ENCODE peak calls at places on chromosomes 12 and 14, in ten cellular contexts. T is H9, Z is pancreas, D is heart right ventricle, W is mesenchymal stem cell, V is psoas muscle, U is neuronal stem cell, X is MM.1S, I is PC-9, S is ascending aorta. A is an unnamed sample. For H3K4me1, the result is how much of the 10 kb centered on the place peaks cover.

GRCh38 chr14:101072531-101072930 is 169.0 kb upstream of the RTL1 start:
- DNase-seq in X (no peak), S (peak), I (no peak), Z (peak), V (no peak), W (peak), T (peak), U (no peak), D (no peak), A (peak)

GRCh38 chr12:113186033-113186365 is 478 bp downstream of the RITA1 start:
- DNase-seq in I (no peak), D (no peak), S (no peak), W (peak), U (no peak), V (no peak), T (no peak), X (no peak), Z (no peak), A (no peak)

GRCh38 chr14:39247256-39247655 is 13.5 kb downstream of the MIA2 start:
- DNase-seq in U (no peak), V (no peak), W (peak), X (no peak), Z (no peak), T (no peak), S (no peak), D (no peak), I (no peak), A (no peak)

GRCh38 chr12:32400114-32400672 is 835 bp downstream of the FGD4 start:
- DNase-seq in D (no peak), X (peak), S (no peak), Z (no peak), V (no peak), W (peak), U (no peak), T (peak), I (no peak), A (no peak)

GRCh38 chr14:94110552-94111181 is at the start of gene IFI27:
- DNase-seq in W (no peak), S (peak), I (peak), V (peak), X (no peak), U (no peak), T (peak), Z (no peak), D (no peak), A (peak)

GRCh38 chr12:68624933-68625332 is 14.2 kb downstream of the RAP1B start:
- DNase-seq in T (no peak), W (no peak), X (no peak), S (no peak), U (no peak), D (no peak), I (no peak), V (no peak), Z (no peak), A (no peak)

GRCh38 chr12:82479511-82479910 is 121.2 kb downstream of the METTL25 start:
- DNase-seq in D (no peak), W (peak), V (no peak), U (peak), Z (no peak), X (no peak), S (no peak), T (no peak), I (no peak), A (no peak)

GRCh38 chr12:132783917-132784531 is 22.4 kb upstream of the ANKLE2 start:
- DNase-seq in T (no peak), D (no peak), V (no peak), S (no peak), X (no peak), Z (no peak), U (no peak), W (peak), I (no peak), A (no peak)

GRCh38 chr12:116955382-116956021 is 44.8 kb downstream of the FBXW8 start:
- DNase-seq in V (no peak), D (no peak), W (peak), I (peak), T (no peak), S (no peak), Z (no peak), U (no peak), X (peak), A (no peak)

GRCh38 chr12:53047221-53048032 is 2.4 kb upstream of the TNS2 start:
- DNase-seq in S (peak), I (peak), V (peak), D (peak), W (peak), U (peak), Z (peak), T (peak), X (peak), A (no peak)

GRCh38 chr14:80607430-80608200 is 333.9 kb downstream of the CEP128 start:
- DNase-seq in U (no peak), D (no peak), Z (no peak), V (no peak), I (no peak), S (no peak), X (no peak), W (peak), T (no peak), A (no peak)

GRCh38 chr12:25958254-25959068 is at the start of gene RASSF8:
- DNase-seq in T (peak), X (peak), I (peak), U (peak), S (peak), W (peak), Z (peak), D (peak), V (peak), A (peak)

GRCh38 chr12:13362260-13362841 is 165.8 kb downstream of the EMP1 start:
- DNase-seq in V (peak), X (peak), W (peak), I (peak), U (peak), T (peak), D (peak), Z (peak), S (peak), A (no peak)

GRCh38 chr14:70993931-70994330 is 86.7 kb downstream of the PCNX1 start:
- DNase-seq in W (no peak), U (no peak), D (no peak), S (no peak), I (no peak), Z (no peak), V (no peak), X (no peak), T (no peak), A (no peak)

GRCh38 chr14:21068521-21069387 is 1.4 kb upstream of the ARHGEF40 start:
- DNase-seq in T (peak), Z (no peak), I (peak), U (peak), D (peak), S (peak), V (peak), X (peak), W (peak), A (peak)

GRCh38 chr14:76262591-76262990 is 110.9 kb downstream of the GPATCH2L start:
- DNase-seq in X (no peak), D (no peak), I (no peak), Z (no peak), U (no peak), V (no peak), S (no peak), T (no peak), W (no peak), A (no peak)

GRCh38 chr14:55938249-55938791 is 179.9 kb upstream of the PELI2 start:
- DNase-seq in D (peak), V (no peak), Z (no peak), U (no peak), I (no peak), X (no peak), T (no peak), W (no peak), S (no peak), A (no peak)

GRCh38 chr12:58529114-58529665 is 391.1 kb downstream of the LRIG3 start:
- DNase-seq in U (no peak), X (peak), D (no peak), Z (no peak), W (peak), V (no peak), S (no peak), I (no peak), T (no peak), A (no peak)

GRCh38 chr12:13222076-13222475 is 25.6 kb downstream of the EMP1 start:
- DNase-seq in W (no peak), D (peak), Z (no peak), T (no peak), S (no peak), I (peak), U (no peak), V (peak), X (no peak), A (no peak)

GRCh38 chr14:69317780-69318179 is 57.8 kb downstream of the GALNT16 start:
- DNase-seq in W (no peak), Z (peak), V (no peak), S (peak), I (no peak), U (no peak), X (no peak), D (no peak), T (no peak), A (no peak)

GRCh38 chr14:92513966-92514843 is 624 bp downstream of the RIN3 start:
- DNase-seq in Z (no peak), S (no peak), W (peak), X (no peak), T (peak), D (no peak), V (no peak), I (peak), U (no peak), A (no peak)

GRCh38 chr14:100428727-100429126 is 105.6 kb downstream of the SLC25A47 start:
- DNase-seq in D (no peak), I (no peak), W (peak), X (no peak), T (no peak), S (no peak), Z (no peak), V (no peak), U (no peak), A (no peak)

GRCh38 chr14:51285102-51285501 is 45.1 kb downstream of the TMX1 start:
- DNase-seq in T (no peak), S (no peak), V (no peak), D (no peak), W (no peak), U (no peak), X (no peak), Z (no peak), I (no peak), A (no peak)

GRCh38 chr14:104355101-104355691 is 216.8 kb downstream of the KIF26A start:
- DNase-seq in S (peak), V (no peak), T (peak), U (no peak), X (no peak), D (no peak), I (no peak), Z (peak), W (no peak), A (no peak)

GRCh38 chr12:75509621-75510020 is 1.8 kb downstream of the KRR1 start:
- DNase-seq in W (no peak), X (no peak), Z (no peak), S (no peak), D (no peak), V (no peak), T (no peak), I (no peak), U (no peak), A (no peak)

GRCh38 chr14:93709249-93709648 is 79.0 kb downstream of the PRIMA1 start:
- DNase-seq in X (no peak), W (no peak), U (no peak), S (no peak), D (no peak), Z (no peak), V (no peak), I (no peak), T (no peak), A (no peak)

GRCh38 chr14:89137514-89138163 is 279.4 kb downstream of the FOXN3 start:
- DNase-seq in T (no peak), D (peak), Z (no peak), X (no peak), V (peak), S (peak), W (peak), I (peak), U (no peak), A (peak)

GRCh38 chr14:54902143-54902520 is 494 bp downstream of the GCH1 start:
- DNase-seq in T (peak), D (peak), Z (peak), S (peak), V (peak), W (peak), U (peak), I (peak), X (peak), A (peak)

GRCh38 chr12:4956968-4957367 is 47.3 kb downstream of the KCNA1 start:
- DNase-seq in S (no peak), T (no peak), D (no peak), U (no peak), Z (no peak), I (no peak), X (no peak), W (no peak), V (no peak), A (no peak)

GRCh38 chr12:69052613-69053408 is 119.8 kb upstream of the CPM start:
- DNase-seq in V (no peak), I (peak), T (peak), Z (no peak), U (no peak), X (peak), W (peak), S (no peak), D (no peak), A (no peak)

GRCh38 chr12:20369164-20370000 is 1.0 kb downstream of the PDE3A start:
- DNase-seq in V (peak), Z (peak), I (peak), T (peak), X (no peak), W (peak), S (peak), D (peak), U (peak), A (peak)

GRCh38 chr12:115320967-115321366 is 637.0 kb upstream of the TBX3 start:
- DNase-seq in S (no peak), X (no peak), T (no peak), U (no peak), D (peak), Z (no peak), W (peak), I (no peak), V (peak), A (no peak)

GRCh38 chr12:41217731-41218130 is 29.6 kb downstream of the PDZRN4 start:
- DNase-seq in D (no peak), U (no peak), T (no peak), X (no peak), I (no peak), W (no peak), S (no peak), Z (no peak), V (no peak), A (no peak)
- H3K4me1 ChIP-seq in D (under half), U (under half), T (under half), X (under half), I (under half), W (under half), S (under half), Z (under half), V (under half), A (under half)

GRCh38 chr14:68145539-68145938 is 326.0 kb downstream of the RAD51B start:
- DNase-seq in I (no peak), V (no peak), S (no peak), U (no peak), X (no peak), Z (no peak), D (no peak), W (peak), T (no peak), A (no peak)
- H3K4me1 ChIP-seq in I (under half), V (half or more), S (under half), U (under half), X (under half), Z (half or more), D (under half), W (under half), T (under half), A (under half)

GRCh38 chr14:74616996-74617700 is 5.1 kb upstream of the LTBP2 start:
- DNase-seq in S (peak), Z (no peak), V (no peak), U (no peak), W (no peak), D (no peak), I (no peak), T (no peak), X (no peak), A (no peak)

GRCh38 chr14:74618078-74618952 is 6.3 kb upstream of the LTBP2 start:
- DNase-seq in S (peak), V (no peak), T (no peak), D (no peak), X (no peak), Z (no peak), I (peak), W (peak), U (no peak), A (no peak)

GRCh38 chr14:74614508-74615495 is 2.8 kb upstream of the LTBP2 start:
- DNase-seq in W (no peak), S (no peak), T (no peak), U (no peak), V (no peak), Z (no peak), X (no peak), I (peak), D (no peak), A (no peak)

GRCh38 chr14:74615735-74616134 is 3.7 kb upstream of the LTBP2 start:
- DNase-seq in X (no peak), U (no peak), D (no peak), S (no peak), V (no peak), I (no peak), W (no peak), T (no peak), Z (no peak), A (no peak)

DNA sequence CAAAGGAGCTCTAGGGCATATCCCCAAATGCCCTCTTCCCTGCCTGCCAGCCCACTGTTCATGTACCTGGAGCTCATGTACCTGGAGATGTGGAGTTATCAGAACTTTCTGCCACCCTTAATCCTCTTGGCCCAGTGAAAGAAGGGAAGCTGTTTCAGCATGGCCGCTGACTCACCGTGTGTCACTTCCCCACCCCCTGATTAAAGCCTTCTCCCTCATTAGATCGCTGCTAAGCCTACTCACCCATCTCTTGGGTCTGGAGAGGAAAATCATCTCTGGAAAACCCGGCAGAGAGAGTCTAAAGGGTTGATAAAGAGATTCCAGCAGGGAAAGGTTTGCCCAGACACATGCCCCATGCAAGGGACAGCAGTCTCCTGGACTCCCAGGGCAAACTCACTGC is 4.5 kb upstream of the LTBP2 start:
- DNase-seq in T (no peak), U (no peak), X (no peak), W (peak), D (no peak), S (peak), Z (no peak), I (peak), V (no peak), A (no peak)
- H3K4me1 ChIP-seq in T (under half), U (under half), X (under half), W (half or more), D (under half), S (under half), Z (under half), I (half or more), V (under half), A (under half)

GRCh38 chr14:103315368-103315911 is 18.6 kb upstream of the EIF5 start:
- DNase-seq in X (no peak), D (no peak), S (peak), T (no peak), I (no peak), U (no peak), W (peak), V (peak), Z (peak), A (peak)

GRCh38 chr14:103315941-103316340 is 18.1 kb upstream of the EIF5 start:
- DNase-seq in V (no peak), S (no peak), T (no peak), I (no peak), Z (peak), W (no peak), U (no peak), D (no peak), X (no peak), A (no peak)

GRCh38 chr14:103314496-103315277 is 19.4 kb upstream of the EIF5 start:
- DNase-seq in X (no peak), Z (peak), T (no peak), W (no peak), I (no peak), V (no peak), D (no peak), S (no peak), U (no peak), A (no peak)

GRCh38 chr14:103312006-103312635 is 21.9 kb upstream of the EIF5 start:
- DNase-seq in X (no peak), T (no peak), V (no peak), W (no peak), I (no peak), D (no peak), S (no peak), Z (peak), U (no peak), A (no peak)

DNA sequence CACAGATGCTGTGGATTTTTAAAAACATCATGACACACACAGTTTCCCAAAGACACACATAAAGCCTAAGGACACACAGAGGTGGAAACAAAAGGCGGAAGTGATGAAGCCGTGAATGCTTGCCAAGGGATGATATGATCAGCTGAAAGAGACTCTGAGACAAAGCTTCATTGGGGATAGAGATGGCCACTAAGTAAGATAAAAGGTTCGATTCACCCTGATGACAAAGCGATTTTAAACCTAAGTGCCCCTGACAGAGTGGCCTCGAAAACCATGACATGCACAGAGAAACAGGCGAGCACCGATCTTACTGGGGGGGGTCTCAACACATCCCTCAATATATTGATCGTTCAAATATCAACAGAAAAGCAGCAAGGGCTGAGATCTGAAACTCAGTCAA is 20.3 kb upstream of the EIF5 start:
- DNase-seq in I (no peak), T (no peak), S (no peak), D (no peak), X (no peak), V (no peak), W (no peak), Z (no peak), U (no peak), A (no peak)
- H3K4me1 ChIP-seq in I (under half), T (under half), S (under half), D (under half), X (under half), V (under half), W (under half), Z (under half), U (under half), A (under half)

DNA sequence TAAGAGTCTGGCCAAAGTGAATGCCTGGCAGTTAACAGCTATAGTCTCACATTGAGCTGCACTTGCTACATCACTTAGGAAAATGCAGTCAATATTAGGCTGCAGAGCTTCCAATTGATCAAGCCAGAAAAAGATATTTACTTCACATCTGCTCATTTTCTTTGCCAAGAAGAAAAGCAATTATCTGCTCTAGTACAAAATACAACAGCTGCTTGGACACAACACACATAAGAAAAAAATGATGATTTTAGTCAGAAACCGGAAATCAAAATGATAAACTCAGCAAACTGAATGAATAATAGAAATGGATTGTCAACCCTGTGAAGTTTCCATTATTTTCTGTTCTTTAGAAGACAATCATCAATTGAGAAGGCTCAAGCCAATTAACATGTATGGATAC is 45.3 kb downstream of the TMTC1 start:
- DNase-seq in T (no peak), W (no peak), U (no peak), X (no peak), I (no peak), D (no peak), Z (no peak), S (no peak), V (no peak), A (no peak)
- H3K4me1 ChIP-seq in T (under half), W (under half), U (under half), X (under half), I (under half), D (half or more), Z (under half), S (under half), V (half or more), A (under half)

DNA sequence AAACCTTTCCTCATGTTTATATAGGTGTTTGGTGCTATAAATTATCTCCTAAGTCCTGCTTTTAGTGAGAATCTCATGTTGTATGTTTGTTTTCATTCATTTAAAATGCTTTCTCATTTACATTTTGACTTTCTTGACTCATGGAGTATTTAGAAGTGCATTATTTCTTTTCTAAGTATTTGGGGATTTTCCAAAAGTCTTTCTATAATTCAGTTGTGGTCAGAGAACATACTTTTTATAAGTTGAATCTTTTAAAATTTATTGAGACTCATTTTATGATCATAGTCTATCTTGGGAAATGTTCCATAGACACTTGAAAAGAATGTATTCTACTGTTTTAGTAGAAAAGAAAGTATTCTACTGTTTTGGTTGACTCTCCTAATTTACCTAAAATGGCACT is 168.1 kb downstream of the AKAP6 start:
- DNase-seq in D (no peak), Z (no peak), X (no peak), T (no peak), W (no peak), V (no peak), U (no peak), S (no peak), I (no peak), A (no peak)
- H3K4me1 ChIP-seq in D (under half), Z (under half), X (under half), T (under half), W (under half), V (under half), U (under half), S (under half), I (under half), A (under half)